ENCODE peak calls at places on chromosomes 6 and 20, in nine cellular contexts. W, C, P, J, V, H, S, K and U are unnamed samples. For H3K4me1 and H3K9me3, the result is how much of the 10 kb centered on the place peaks cover.

GRCh38 chr6:131954775-131955107 is 3.6 kb upstream of the CCN2 start:
- DNase-seq in W (no peak), C (no peak), P (peak), J (peak), V (peak), H (peak), S (no peak), K (peak), U (peak)

GRCh38 chr6:138161434-138162103 is at the start of gene ARFGEF3:
- DNase-seq in W (no peak), C (peak), P (peak), J (peak), V (peak), H (peak), S (peak), K (peak), U (peak)

GRCh38 chr6:56663344-56663743 is 20.7 kb upstream of the DST start:
- DNase-seq in W (no peak), C (no peak), P (no peak), J (no peak), V (no peak), H (no peak), S (no peak), K (no peak), U (no peak)

GRCh38 chr6:4812068-4812467 is 35.9 kb downstream of the CDYL start:
- DNase-seq in W (no peak), C (no peak), P (no peak), J (no peak), V (no peak), H (no peak), S (no peak), K (no peak), U (no peak)

GRCh38 chr20:21096321-21097043 is 9.7 kb downstream of the LINC00237 start:
- DNase-seq in W (no peak), C (no peak), P (no peak), J (peak), V (no peak), H (peak), S (no peak), K (no peak), U (peak)

GRCh38 chr6:41073203-41073967 is 611 bp downstream of the NFYA start:
- DNase-seq in W (peak), C (peak), P (peak), J (peak), V (peak), H (peak), S (peak), K (peak), U (peak)

GRCh38 chr6:167980911-167981310 is 16.6 kb upstream of the KIF25 start:
- DNase-seq in W (no peak), C (no peak), P (no peak), J (no peak), V (no peak), H (no peak), S (peak), K (no peak), U (no peak)

GRCh38 chr6:142945446-142946180 is 637 bp upstream of the HIVEP2 start:
- DNase-seq in W (no peak), C (peak), P (peak), J (no peak), V (peak), H (no peak), S (peak), K (peak), U (peak)

GRCh38 chr6:88565836-88566235 is 397.6 kb downstream of the RNGTT start:
- DNase-seq in W (no peak), C (no peak), P (no peak), J (no peak), V (no peak), H (no peak), S (no peak), K (no peak), U (no peak)

GRCh38 chr20:45833030-45833882 is at the start of gene SNX21:
- DNase-seq in W (no peak), C (peak), P (peak), J (peak), V (peak), H (peak), S (peak), K (peak), U (peak)

GRCh38 chr6:150596439-150596838 is 3.2 kb upstream of the PLEKHG1 start:
- DNase-seq in W (no peak), C (no peak), P (no peak), J (no peak), V (no peak), H (no peak), S (no peak), K (no peak), U (peak)

GRCh38 chr20:1491281-1491840 is at the start of gene SIRPB2:
- DNase-seq in W (no peak), C (peak), P (peak), J (no peak), V (no peak), H (peak), S (no peak), K (no peak), U (no peak)

GRCh38 chr20:1832634-1833033 is 62.6 kb upstream of the SIRPA start:
- DNase-seq in W (no peak), C (no peak), P (no peak), J (no peak), V (no peak), H (no peak), S (no peak), K (no peak), U (no peak)

GRCh38 chr6:1686117-1687098 is 76.7 kb downstream of the FOXC1 start:
- DNase-seq in W (no peak), C (no peak), P (peak), J (peak), V (no peak), H (peak), S (no peak), K (no peak), U (peak)

GRCh38 chr20:47999166-47999565 is 213.9 kb upstream of the SULF2 start:
- DNase-seq in W (no peak), C (no peak), P (no peak), J (no peak), V (no peak), H (no peak), S (no peak), K (no peak), U (no peak)

GRCh38 chr6:18386302-18386976 is 711 bp upstream of the RNF144B start:
- DNase-seq in W (no peak), C (no peak), P (peak), J (peak), V (no peak), H (peak), S (no peak), K (no peak), U (no peak)

GRCh38 chr6:45586216-45587171 is 208.8 kb upstream of the SUPT3H start:
- DNase-seq in W (no peak), C (no peak), P (no peak), J (no peak), V (no peak), H (no peak), S (no peak), K (no peak), U (peak)

GRCh38 chr6:145749632-145750031 is 14.3 kb upstream of the EPM2A start:
- DNase-seq in W (no peak), C (no peak), P (no peak), J (peak), V (no peak), H (no peak), S (no peak), K (no peak), U (no peak)

GRCh38 chr20:37319120-37319717 is 26.7 kb upstream of the SRC start:
- DNase-seq in W (no peak), C (peak), P (no peak), J (peak), V (peak), H (no peak), S (no peak), K (no peak), U (no peak)

GRCh38 chr20:17570347-17571152 is 675 bp downstream of the DSTN start:
- DNase-seq in W (no peak), C (peak), P (peak), J (peak), V (peak), H (peak), S (peak), K (no peak), U (peak)

GRCh38 chr20:40532103-40532502 is 156.9 kb downstream of the MAFB start:
- DNase-seq in W (no peak), C (no peak), P (no peak), J (no peak), V (no peak), H (peak), S (no peak), K (no peak), U (peak)

GRCh38 chr20:57787969-57788781 is 78.4 kb upstream of the PMEPA1 start:
- DNase-seq in W (no peak), C (no peak), P (no peak), J (no peak), V (peak), H (peak), S (peak), K (no peak), U (no peak)

DNA sequence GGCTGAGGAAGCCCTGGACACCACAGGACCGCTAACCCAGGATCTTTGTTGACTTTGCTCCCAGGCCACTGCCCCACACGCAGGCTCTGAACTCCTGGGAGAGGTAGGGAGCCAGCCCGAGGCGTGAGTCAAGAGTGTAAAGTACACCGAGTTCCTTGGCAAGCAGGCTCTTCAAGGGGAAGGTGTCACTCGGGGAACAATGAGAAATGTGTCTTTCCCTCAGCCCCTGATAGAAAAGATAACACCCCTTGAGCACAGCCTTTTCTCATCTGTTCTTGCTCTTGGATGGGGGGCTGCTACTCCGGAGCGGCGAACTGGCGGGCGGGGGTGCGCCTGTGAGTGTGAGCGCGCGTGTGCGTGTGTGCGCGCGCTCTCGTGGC is 460 bp upstream of the EDN3 start:
- DNase-seq in W (no peak), C (no peak), P (no peak), J (no peak), V (peak), H (no peak), S (no peak), K (peak), U (peak)
- H3K4me1 ChIP-seq in W (half or more), C (under half), P (under half), J (under half), V (under half), H (under half), S (under half), K (under half), U (under half)

GRCh38 chr6:47456536-47456975 is 21.0 kb upstream of the CD2AP start:
- DNase-seq in W (no peak), C (no peak), P (no peak), J (no peak), V (no peak), H (no peak), S (no peak), K (no peak), U (no peak)
- H3K9me3 ChIP-seq in W (under half), C (under half), P (under half), J (under half), V (under half), H (under half), S (under half), K (under half), U (under half)

GRCh38 chr20:31680286-31681127 is 42.2 kb downstream of the BCL2L1 start:
- DNase-seq in W (no peak), C (no peak), P (no peak), J (no peak), V (no peak), H (no peak), S (no peak), K (no peak), U (no peak)

GRCh38 chr20:31679357-31680285 is 41.9 kb downstream of the COX4I2 start:
- DNase-seq in W (no peak), C (no peak), P (no peak), J (no peak), V (no peak), H (no peak), S (no peak), K (no peak), U (no peak)

GRCh38 chr20:31682352-31682751 is 40.3 kb downstream of the BCL2L1 start:
- DNase-seq in W (no peak), C (no peak), P (no peak), J (no peak), V (no peak), H (no peak), S (no peak), K (no peak), U (no peak)

GRCh38 chr20:31681769-31682168 is 40.9 kb downstream of the BCL2L1 start:
- DNase-seq in W (no peak), C (no peak), P (no peak), J (no peak), V (no peak), H (no peak), S (no peak), K (no peak), U (no peak)

DNA sequence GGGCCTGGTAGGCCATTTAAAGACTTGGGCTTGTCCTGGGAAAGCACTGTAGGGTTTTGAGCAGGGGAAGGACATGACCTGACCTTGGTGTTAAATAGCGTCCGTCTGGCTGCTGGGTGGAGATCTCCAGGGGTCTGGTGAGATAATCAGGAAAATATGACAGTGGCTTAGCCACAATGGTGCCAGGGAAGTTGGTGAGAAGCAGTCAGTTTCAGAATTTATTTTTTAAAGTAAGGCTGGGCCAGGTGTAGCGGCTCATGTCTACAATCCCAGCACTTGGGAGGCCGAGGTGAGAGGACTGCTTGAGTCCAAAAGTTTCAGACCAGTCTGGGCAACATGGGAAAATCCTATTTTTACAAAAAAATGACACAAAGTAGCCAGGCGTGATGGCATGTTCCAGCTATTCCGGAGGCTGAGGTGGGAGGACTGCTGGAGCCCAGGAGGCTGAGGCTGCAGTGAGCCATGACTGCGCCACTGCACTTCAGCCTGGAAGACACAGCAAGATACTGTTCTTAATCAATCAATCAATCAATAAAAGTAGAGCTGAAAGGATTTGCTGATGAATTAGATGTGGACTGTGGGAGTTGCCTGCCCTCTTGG is 41.4 kb downstream of the BCL2L1 start:
- DNase-seq in W (no peak), C (no peak), P (no peak), J (no peak), V (no peak), H (no peak), S (no peak), K (no peak), U (no peak)
- H3K4me1 ChIP-seq in W (half or more), C (half or more), P (half or more), J (under half), V (half or more), H (half or more), S (half or more), K (half or more), U (half or more)

GRCh38 chr6:15644904-15645303 is 17.9 kb downstream of the DTNBP1 start:
- DNase-seq in W (no peak), C (no peak), P (no peak), J (no peak), V (no peak), H (no peak), S (no peak), K (no peak), U (no peak)
- H3K9me3 ChIP-seq in W (under half), C (under half), P (under half), J (under half), V (under half), H (under half), S (under half), K (under half), U (under half)

DNA sequence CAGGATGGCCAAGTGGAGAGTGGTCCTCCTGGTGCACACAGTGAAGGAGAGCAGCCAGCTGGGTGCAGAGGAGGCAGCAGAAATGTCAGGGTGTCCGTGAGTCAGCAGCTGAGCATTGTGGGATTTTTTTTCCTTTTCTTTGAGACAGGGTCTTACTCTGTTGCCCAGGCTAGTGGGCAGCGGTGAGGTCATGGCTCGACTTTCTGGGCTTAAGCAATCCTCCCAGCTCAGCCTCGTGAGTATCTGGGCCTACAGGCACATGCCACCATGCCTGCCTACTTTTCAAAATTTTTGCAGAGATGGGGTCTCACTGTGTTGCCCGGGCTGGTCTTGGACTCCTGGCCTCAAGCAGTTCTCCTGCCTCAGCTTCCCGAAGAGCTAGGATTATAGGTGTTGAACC is 16.0 kb downstream of the ARID1B start:
- DNase-seq in W (no peak), C (no peak), P (no peak), J (no peak), V (no peak), H (no peak), S (no peak), K (no peak), U (no peak)
- H3K4me1 ChIP-seq in W (half or more), C (under half), P (half or more), J (under half), V (under half), H (half or more), S (half or more), K (under half), U (under half)